ENCODE peak calls at places on chromosomes 13 and 19, in six cellular contexts. One of them, this sample, is unnamed.
A peak's percentile ranks its signal among the peaks of the same experiment; 100 is the strongest.

GRCh38 chr13:32940601-32941000 is 75.6 kb upstream of the KL start:
- DNase-seq in hepatocyte: peak; percentile 31
- DNase-seq in activated CD4-positive, alpha-beta T cell treated with anti-CD3 and anti-CD28 coated beads for 48 hours: no peak
- DNase-seq in activated T-cell treated with anti-CD3 and anti-CD28 coated beads, Interleukin-2, amount 50 U/mL, for 1 hour: no peak
- DNase-seq in endothelial cell of umbilical vein: no peak
- DNase-seq in GM04504: no peak
- DNase-seq in this sample: peak; percentile 43

GRCh38 chr19:42494321-42494720 is 34.0 kb downstream of the CEACAM1 start:
- DNase-seq in hepatocyte: no peak
- DNase-seq in activated CD4-positive, alpha-beta T cell treated with anti-CD3 and anti-CD28 coated beads for 48 hours: no peak
- DNase-seq in activated T-cell treated with anti-CD3 and anti-CD28 coated beads, Interleukin-2, amount 50 U/mL, for 1 hour: no peak
- DNase-seq in endothelial cell of umbilical vein: no peak
- DNase-seq in GM04504: no peak
- DNase-seq in this sample: no peak

GRCh38 chr13:93559718-93560117 is 333.1 kb downstream of the GPC6 start:
- DNase-seq in hepatocyte: no peak
- DNase-seq in activated CD4-positive, alpha-beta T cell treated with anti-CD3 and anti-CD28 coated beads for 48 hours: no peak
- DNase-seq in activated T-cell treated with anti-CD3 and anti-CD28 coated beads, Interleukin-2, amount 50 U/mL, for 1 hour: no peak
- DNase-seq in endothelial cell of umbilical vein: no peak
- DNase-seq in GM04504: peak; percentile 4
- DNase-seq in this sample: peak; percentile 63

GRCh38 chr13:56864451-56864850 is 276.3 kb upstream of the PRR20A start:
- DNase-seq in hepatocyte: no peak
- DNase-seq in activated CD4-positive, alpha-beta T cell treated with anti-CD3 and anti-CD28 coated beads for 48 hours: no peak
- DNase-seq in activated T-cell treated with anti-CD3 and anti-CD28 coated beads, Interleukin-2, amount 50 U/mL, for 1 hour: no peak
- DNase-seq in endothelial cell of umbilical vein: peak; percentile 91
- DNase-seq in GM04504: no peak
- DNase-seq in this sample: no peak

GRCh38 chr13:58949646-58950045 is 1214.1 kb downstream of the DIAPH3 start:
- DNase-seq in hepatocyte: no peak
- DNase-seq in activated CD4-positive, alpha-beta T cell treated with anti-CD3 and anti-CD28 coated beads for 48 hours: no peak
- DNase-seq in activated T-cell treated with anti-CD3 and anti-CD28 coated beads, Interleukin-2, amount 50 U/mL, for 1 hour: no peak
- DNase-seq in endothelial cell of umbilical vein: no peak
- DNase-seq in GM04504: no peak
- DNase-seq in this sample: no peak

GRCh38 chr19:49564616-49565045 is 15.7 kb downstream of the NOSIP start:
- DNase-seq in hepatocyte: no peak
- DNase-seq in activated CD4-positive, alpha-beta T cell treated with anti-CD3 and anti-CD28 coated beads for 48 hours: peak; percentile 69
- DNase-seq in activated T-cell treated with anti-CD3 and anti-CD28 coated beads, Interleukin-2, amount 50 U/mL, for 1 hour: no peak
- DNase-seq in endothelial cell of umbilical vein: no peak
- DNase-seq in GM04504: no peak
- DNase-seq in this sample: no peak

GRCh38 chr13:59689057-59689456 is 474.7 kb downstream of the DIAPH3 start:
- DNase-seq in hepatocyte: no peak
- DNase-seq in activated CD4-positive, alpha-beta T cell treated with anti-CD3 and anti-CD28 coated beads for 48 hours: no peak
- DNase-seq in activated T-cell treated with anti-CD3 and anti-CD28 coated beads, Interleukin-2, amount 50 U/mL, for 1 hour: no peak
- DNase-seq in endothelial cell of umbilical vein: no peak
- DNase-seq in GM04504: no peak
- DNase-seq in this sample: no peak

GRCh38 chr13:49220035-49220855 is at the start of gene MLNR:
- DNase-seq in hepatocyte: peak; percentile 46
- DNase-seq in activated CD4-positive, alpha-beta T cell treated with anti-CD3 and anti-CD28 coated beads for 48 hours: peak; percentile 65
- DNase-seq in activated T-cell treated with anti-CD3 and anti-CD28 coated beads, Interleukin-2, amount 50 U/mL, for 1 hour: peak; percentile 59
- DNase-seq in endothelial cell of umbilical vein: peak; percentile 14
- DNase-seq in GM04504: no peak
- DNase-seq in this sample: no peak

GRCh38 chr13:82627183-82627582 is 1255.1 kb downstream of the SLITRK1 start:
- DNase-seq in hepatocyte: no peak
- DNase-seq in activated CD4-positive, alpha-beta T cell treated with anti-CD3 and anti-CD28 coated beads for 48 hours: no peak
- DNase-seq in activated T-cell treated with anti-CD3 and anti-CD28 coated beads, Interleukin-2, amount 50 U/mL, for 1 hour: no peak
- DNase-seq in endothelial cell of umbilical vein: peak; percentile 1
- DNase-seq in GM04504: no peak
- DNase-seq in this sample: peak; percentile 18

GRCh38 chr13:46382224-46382623 is 4.8 kb downstream of the RUBCNL start:
- DNase-seq in hepatocyte: no peak
- DNase-seq in activated CD4-positive, alpha-beta T cell treated with anti-CD3 and anti-CD28 coated beads for 48 hours: no peak
- DNase-seq in activated T-cell treated with anti-CD3 and anti-CD28 coated beads, Interleukin-2, amount 50 U/mL, for 1 hour: no peak
- DNase-seq in endothelial cell of umbilical vein: no peak
- DNase-seq in GM04504: no peak
- DNase-seq in this sample: no peak

GRCh38 chr19:3831601-3832000 is 37.2 kb downstream of the ZFR2 start:
- DNase-seq in hepatocyte: no peak
- DNase-seq in activated CD4-positive, alpha-beta T cell treated with anti-CD3 and anti-CD28 coated beads for 48 hours: no peak
- DNase-seq in activated T-cell treated with anti-CD3 and anti-CD28 coated beads, Interleukin-2, amount 50 U/mL, for 1 hour: no peak
- DNase-seq in endothelial cell of umbilical vein: no peak
- DNase-seq in GM04504: no peak
- DNase-seq in this sample: no peak

GRCh38 chr19:41682437-41682836 is 5.6 kb downstream of the CEACAM7 start:
- DNase-seq in hepatocyte: no peak
- DNase-seq in activated CD4-positive, alpha-beta T cell treated with anti-CD3 and anti-CD28 coated beads for 48 hours: no peak
- DNase-seq in activated T-cell treated with anti-CD3 and anti-CD28 coated beads, Interleukin-2, amount 50 U/mL, for 1 hour: no peak
- DNase-seq in endothelial cell of umbilical vein: no peak
- DNase-seq in GM04504: no peak
- DNase-seq in this sample: no peak

GRCh38 chr19:57934820-57935665 is at the start of gene ZNF418:
- DNase-seq in hepatocyte: peak; percentile 86
- DNase-seq in activated CD4-positive, alpha-beta T cell treated with anti-CD3 and anti-CD28 coated beads for 48 hours: peak; percentile 49
- DNase-seq in activated T-cell treated with anti-CD3 and anti-CD28 coated beads, Interleukin-2, amount 50 U/mL, for 1 hour: peak; percentile 38
- DNase-seq in endothelial cell of umbilical vein: peak; percentile 76
- DNase-seq in GM04504: peak; percentile 67
- DNase-seq in this sample: peak; percentile 55

GRCh38 chr19:5397804-5398692 is 57.2 kb upstream of the ZNRF4 start:
- DNase-seq in hepatocyte: peak; percentile 43
- DNase-seq in activated CD4-positive, alpha-beta T cell treated with anti-CD3 and anti-CD28 coated beads for 48 hours: peak; percentile 5
- DNase-seq in activated T-cell treated with anti-CD3 and anti-CD28 coated beads, Interleukin-2, amount 50 U/mL, for 1 hour: no peak
- DNase-seq in endothelial cell of umbilical vein: no peak
- DNase-seq in GM04504: no peak
- DNase-seq in this sample: no peak

GRCh38 chr13:91158015-91158390 is 189.5 kb upstream of the MIR17HG start:
- DNase-seq in hepatocyte: no peak
- DNase-seq in activated CD4-positive, alpha-beta T cell treated with anti-CD3 and anti-CD28 coated beads for 48 hours: no peak
- DNase-seq in activated T-cell treated with anti-CD3 and anti-CD28 coated beads, Interleukin-2, amount 50 U/mL, for 1 hour: no peak
- DNase-seq in endothelial cell of umbilical vein: no peak
- DNase-seq in GM04504: no peak
- DNase-seq in this sample: no peak

GRCh38 chr19:33432408-33433170 is 59.1 kb downstream of the CEBPG start:
- DNase-seq in hepatocyte: no peak
- DNase-seq in activated CD4-positive, alpha-beta T cell treated with anti-CD3 and anti-CD28 coated beads for 48 hours: no peak
- DNase-seq in activated T-cell treated with anti-CD3 and anti-CD28 coated beads, Interleukin-2, amount 50 U/mL, for 1 hour: no peak
- DNase-seq in endothelial cell of umbilical vein: no peak
- DNase-seq in GM04504: no peak
- DNase-seq in this sample: no peak

GRCh38 chr13:39892731-39893293 is 237.3 kb downstream of the COG6 start:
- DNase-seq in hepatocyte: no peak
- DNase-seq in activated CD4-positive, alpha-beta T cell treated with anti-CD3 and anti-CD28 coated beads for 48 hours: peak; percentile 35
- DNase-seq in activated T-cell treated with anti-CD3 and anti-CD28 coated beads, Interleukin-2, amount 50 U/mL, for 1 hour: no peak
- DNase-seq in endothelial cell of umbilical vein: peak; percentile 95
- DNase-seq in GM04504: no peak
- DNase-seq in this sample: no peak

GRCh38 chr13:69956343-69956742 is 151.3 kb upstream of the ATXN8OS start:
- DNase-seq in hepatocyte: no peak
- DNase-seq in activated CD4-positive, alpha-beta T cell treated with anti-CD3 and anti-CD28 coated beads for 48 hours: no peak
- DNase-seq in activated T-cell treated with anti-CD3 and anti-CD28 coated beads, Interleukin-2, amount 50 U/mL, for 1 hour: no peak
- DNase-seq in endothelial cell of umbilical vein: no peak
- DNase-seq in GM04504: no peak
- DNase-seq in this sample: no peak

GRCh38 chr19:38721977-38722773 is 22.1 kb downstream of the CAPN12 start:
- DNase-seq in hepatocyte: no peak
- DNase-seq in activated CD4-positive, alpha-beta T cell treated with anti-CD3 and anti-CD28 coated beads for 48 hours: no peak
- DNase-seq in activated T-cell treated with anti-CD3 and anti-CD28 coated beads, Interleukin-2, amount 50 U/mL, for 1 hour: no peak
- DNase-seq in endothelial cell of umbilical vein: no peak
- DNase-seq in GM04504: no peak
- DNase-seq in this sample: no peak